ENCODE peak calls at places on chromosome 18, in four cellular contexts. One of them, this sample, is unnamed.

GRCh38 chr18:12776821-12777471 is 74.1 kb downstream of the PSMG2 start:
- DNase-seq in endodermal cell: peak; percentile 58
- DNase-seq in body of pancreas: no peak
- DNase-seq in RWPE1: no peak
- DNase-seq in this sample: no peak

GRCh38 chr18:43682196-43682595 is 404.9 kb upstream of the SYT4 start:
- DNase-seq in endodermal cell: no peak
- DNase-seq in body of pancreas: no peak
- DNase-seq in RWPE1: no peak
- DNase-seq in this sample: no peak

GRCh38 chr18:29874519-29875098 is 1167.9 kb downstream of the DSC3 start:
- DNase-seq in endodermal cell: peak; percentile 71
- DNase-seq in body of pancreas: peak; percentile 4
- DNase-seq in RWPE1: peak; percentile 4
- DNase-seq in this sample: no peak

GRCh38 chr18:25109484-25109883 is 242.5 kb downstream of the ZNF521 start:
- DNase-seq in endodermal cell: no peak
- DNase-seq in body of pancreas: no peak
- DNase-seq in RWPE1: no peak
- DNase-seq in this sample: no peak

GRCh38 chr18:79361766-79362522 is 33.8 kb upstream of the NFATC1 start:
- DNase-seq in endodermal cell: peak; percentile 31
- DNase-seq in body of pancreas: no peak
- DNase-seq in RWPE1: peak; percentile 52
- DNase-seq in this sample: no peak

GRCh38 chr18:22613058-22613690 is 195.5 kb upstream of the CTAGE1 start:
- DNase-seq in endodermal cell: no peak
- DNase-seq in body of pancreas: peak; percentile 8
- DNase-seq in RWPE1: no peak
- DNase-seq in this sample: no peak

GRCh38 chr18:40365526-40365925 is 1589.5 kb upstream of the PIK3C3 start:
- DNase-seq in endodermal cell: no peak
- DNase-seq in body of pancreas: no peak
- DNase-seq in RWPE1: no peak
- DNase-seq in this sample: no peak

GRCh38 chr18:23154823-23155517 is 19.7 kb downstream of the CABLES1 start:
- DNase-seq in endodermal cell: no peak
- DNase-seq in body of pancreas: no peak
- DNase-seq in RWPE1: no peak
- DNase-seq in this sample: no peak

GRCh38 chr18:47752796-47753645 is 177.4 kb downstream of the SMAD2 start:
- DNase-seq in endodermal cell: no peak
- DNase-seq in body of pancreas: no peak
- DNase-seq in RWPE1: no peak
- DNase-seq in this sample: no peak

GRCh38 chr18:79476918-79477685 is 81.4 kb downstream of the NFATC1 start:
- DNase-seq in endodermal cell: no peak
- DNase-seq in body of pancreas: no peak
- DNase-seq in RWPE1: no peak
- DNase-seq in this sample: no peak

GRCh38 chr18:5068856-5069255 is 128.2 kb downstream of the AKAIN1 start:
- DNase-seq in endodermal cell: no peak
- DNase-seq in body of pancreas: no peak
- DNase-seq in RWPE1: no peak
- DNase-seq in this sample: no peak

GRCh38 chr18:40935423-40935822 is 1019.6 kb upstream of the PIK3C3 start:
- DNase-seq in endodermal cell: no peak
- DNase-seq in body of pancreas: no peak
- DNase-seq in RWPE1: peak; percentile 0
- DNase-seq in this sample: no peak

GRCh38 chr18:46706968-46707367 is 49.9 kb downstream of the ST8SIA5 start:
- DNase-seq in endodermal cell: no peak
- DNase-seq in body of pancreas: no peak
- DNase-seq in RWPE1: peak; percentile 4
- DNase-seq in this sample: no peak

GRCh38 chr18:51321696-51322095 is 124.2 kb upstream of the MEX3C start:
- DNase-seq in endodermal cell: no peak
- DNase-seq in body of pancreas: no peak
- DNase-seq in RWPE1: peak; percentile 74
- DNase-seq in this sample: no peak

GRCh38 chr18:23837591-23837990 is 148.3 kb downstream of the LAMA3 start:
- DNase-seq in endodermal cell: no peak
- DNase-seq in body of pancreas: no peak
- DNase-seq in RWPE1: peak; percentile 59
- DNase-seq in this sample: no peak

GRCh38 chr18:62729487-62730386 is 14.4 kb downstream of the PHLPP1 start:
- DNase-seq in endodermal cell: no peak
- DNase-seq in body of pancreas: no peak
- DNase-seq in RWPE1: no peak
- DNase-seq in this sample: no peak

GRCh38 chr18:5295231-5295920 is at the start of gene ZBTB14:
- DNase-seq in endodermal cell: peak; percentile 79
- DNase-seq in body of pancreas: peak; percentile 78
- DNase-seq in RWPE1: peak; percentile 71
- DNase-seq in this sample: peak; percentile 40

GRCh38 chr18:56245856-56246575 is 392.4 kb downstream of the TXNL1 start:
- DNase-seq in endodermal cell: no peak
- DNase-seq in body of pancreas: no peak
- DNase-seq in RWPE1: no peak
- DNase-seq in this sample: no peak

GRCh38 chr18:48932822-48933510 is 17.8 kb downstream of the SMAD7 start:
- DNase-seq in endodermal cell: no peak
- DNase-seq in body of pancreas: no peak
- DNase-seq in RWPE1: no peak
- DNase-seq in this sample: no peak

GRCh38 chr18:34767601-34768027 is 57.5 kb downstream of the DTNA start:
- DNase-seq in endodermal cell: no peak
- DNase-seq in body of pancreas: no peak
- DNase-seq in RWPE1: peak; percentile 12
- DNase-seq in this sample: no peak

GRCh38 chr18:39561136-39561535 is 1995.5 kb upstream of the CELF4 start:
- DNase-seq in endodermal cell: no peak
- DNase-seq in body of pancreas: no peak
- DNase-seq in RWPE1: no peak
- DNase-seq in this sample: no peak

GRCh38 chr18:44986933-44987332 is 306.2 kb downstream of the SETBP1 start:
- DNase-seq in endodermal cell: no peak
- DNase-seq in body of pancreas: no peak
- DNase-seq in RWPE1: no peak
- DNase-seq in this sample: no peak
- H3K27ac ChIP-seq in endodermal cell: no peak overlapping the region
- H3K27ac ChIP-seq in body of pancreas: no peak overlapping the region
- H3K27ac ChIP-seq in RWPE1: no peak overlapping the region
- H3K27ac ChIP-seq in this sample: no peak overlapping the region

DNA sequence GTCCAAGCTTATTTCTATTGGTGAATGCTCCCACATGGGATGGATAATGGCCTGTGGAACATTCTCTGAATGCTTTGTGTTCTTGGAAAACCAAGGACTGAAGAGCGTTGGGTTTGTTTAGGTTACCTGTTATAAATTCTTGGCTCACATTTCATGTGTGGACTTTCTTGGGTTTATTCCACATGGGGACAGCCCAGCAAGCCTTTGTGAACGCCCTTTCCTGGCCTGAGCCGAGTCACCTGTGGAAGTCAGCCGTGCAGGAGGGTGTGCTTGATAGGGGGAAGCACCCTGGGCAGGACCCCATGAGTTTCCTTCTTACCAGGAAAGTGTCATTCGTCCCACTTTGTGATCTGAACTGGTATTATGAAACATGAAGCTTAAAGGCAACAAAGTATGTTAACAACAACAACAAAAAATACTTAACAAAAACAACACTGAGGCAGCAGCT is 4.1 kb downstream of the RAB31 start:
- DNase-seq in endodermal cell: no peak
- DNase-seq in body of pancreas: no peak
- DNase-seq in RWPE1: no peak
- DNase-seq in this sample: no peak
- H3K27ac ChIP-seq in endodermal cell: no peak overlapping the region
- H3K27ac ChIP-seq in body of pancreas: no peak overlapping the region
- H3K27ac ChIP-seq in RWPE1: no peak overlapping the region
- H3K27ac ChIP-seq in this sample: no peak overlapping the region

DNA sequence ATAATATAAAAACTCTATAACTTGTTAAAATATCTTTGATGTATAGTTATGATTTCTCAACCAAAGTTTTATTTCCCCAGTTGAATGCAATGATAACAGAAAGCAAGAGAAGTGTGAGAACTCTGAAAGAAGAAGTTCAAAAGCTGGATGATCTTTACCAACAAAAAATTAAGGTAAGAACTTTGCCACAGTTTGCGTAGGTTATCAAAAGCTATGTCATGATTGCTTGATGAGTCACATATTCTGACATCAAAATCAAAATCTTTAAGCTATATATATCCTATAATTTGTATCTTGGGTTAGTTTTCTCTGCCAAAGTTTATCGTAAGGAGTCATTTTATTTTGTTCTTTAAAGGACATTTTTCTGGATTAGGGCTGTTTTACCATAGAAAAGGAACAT is 35.0 kb downstream of the NDC80 start:
- DNase-seq in endodermal cell: no peak
- DNase-seq in body of pancreas: no peak
- DNase-seq in RWPE1: no peak
- DNase-seq in this sample: no peak
- H3K27ac ChIP-seq in endodermal cell: no peak overlapping the region
- H3K27ac ChIP-seq in body of pancreas: no peak overlapping the region
- H3K27ac ChIP-seq in RWPE1: no peak overlapping the region
- H3K27ac ChIP-seq in this sample: no peak overlapping the region

DNA sequence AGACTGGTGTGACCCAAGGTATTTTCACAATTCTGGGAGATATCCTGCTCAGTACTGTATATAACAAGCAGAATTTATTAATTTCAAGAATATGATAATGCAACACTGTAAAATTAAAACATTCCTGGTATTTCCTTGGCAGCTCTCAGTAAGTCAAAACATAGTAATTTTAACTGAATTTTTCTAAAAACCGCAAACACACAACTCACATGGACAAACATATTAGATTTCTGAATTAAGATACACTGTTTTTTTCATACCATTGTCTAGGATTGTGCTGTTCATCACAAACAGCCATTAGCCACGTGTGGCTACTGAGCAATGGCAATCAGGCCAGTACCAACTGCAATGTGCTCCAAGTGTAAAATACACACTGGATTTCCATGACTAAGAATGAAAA is 29.6 kb downstream of the LPIN2 start:
- DNase-seq in endodermal cell: no peak
- DNase-seq in body of pancreas: no peak
- DNase-seq in RWPE1: no peak
- DNase-seq in this sample: no peak
- H3K27ac ChIP-seq in endodermal cell: no peak overlapping the region
- H3K27ac ChIP-seq in body of pancreas: no peak overlapping the region
- H3K27ac ChIP-seq in RWPE1: no peak overlapping the region
- H3K27ac ChIP-seq in this sample: no peak overlapping the region

This sample was measured in caudate nucleus.